ENCODE peak calls at places on chromosomes 16 and 17, in five cellular contexts. X is GM12878, A is tibial artery, D is cardiac muscle cell, C is transverse colon. O is an unnamed sample.

GRCh38 chr16:88948781-88949490 is 28.1 kb downstream of the CBFA2T3 start:
- DNase-seq in X (no peak), A (no peak), D (no peak), C (no peak), O (no peak)

GRCh38 chr16:28621756-28622155 is 11.9 kb upstream of the SULT1A1 start:
- DNase-seq in X (no peak), A (no peak), D (no peak), C (no peak), O (no peak)

GRCh38 chr16:54361246-54361645 is 74.7 kb upstream of the IRX3 start:
- DNase-seq in X (no peak), A (no peak), D (no peak), C (no peak), O (no peak)

GRCh38 chr17:74532115-74532514 is 840 bp upstream of the CD300LB start:
- DNase-seq in X (no peak), A (peak; percentile 79), D (no peak), C (peak; percentile 43), O (no peak)

GRCh38 chr16:53433930-53434435 is 288 bp upstream of the RBL2 start:
- DNase-seq in X (no peak), A (no peak), D (no peak), C (no peak), O (no peak)

GRCh38 chr17:20302191-20302917 is 165.0 kb downstream of the LGALS9B start:
- DNase-seq in X (no peak), A (no peak), D (no peak), C (no peak), O (no peak)

GRCh38 chr16:47461598-47462266 is 601 bp downstream of the PHKB start:
- DNase-seq in X (no peak), A (no peak), D (peak; percentile 38), C (peak; percentile 26), O (peak; percentile 23)

GRCh38 chr16:67915831-67916723 is 15.6 kb downstream of the CTRL start:
- DNase-seq in X (no peak), A (no peak), D (no peak), C (peak; percentile 52), O (no peak)

GRCh38 chr17:81803728-81804558 is at the start of gene GCGR:
- DNase-seq in X (no peak), A (no peak), D (peak; percentile 40), C (no peak), O (no peak)

GRCh38 chr17:2837147-2837561 is 40.9 kb downstream of the RAP1GAP2 start:
- DNase-seq in X (no peak), A (no peak), D (no peak), C (no peak), O (peak; percentile 50)

GRCh38 chr16:70470927-70471341 is 16.5 kb downstream of the FCSK start:
- DNase-seq in X (no peak), A (no peak), D (peak; percentile 77), C (peak; percentile 26), O (no peak)

GRCh38 chr16:84312783-84313382 is 18.2 kb downstream of the WFDC1 start:
- DNase-seq in X (no peak), A (no peak), D (peak; percentile 21), C (peak; percentile 82), O (no peak)

GRCh38 chr16:27636453-27637200 is 86.7 kb downstream of the KATNIP start:
- DNase-seq in X (no peak), A (no peak), D (no peak), C (no peak), O (no peak)

GRCh38 chr17:75012320-75013076 is at the start of gene MRPL58:
- DNase-seq in X (peak; percentile 60), A (peak; percentile 85), D (peak; percentile 93), C (peak; percentile 86), O (peak; percentile 92)

GRCh38 chr17:17860761-17861107 is 23.9 kb upstream of the SREBF1 start:
- DNase-seq in X (no peak), A (no peak), D (no peak), C (no peak), O (no peak)

GRCh38 chr17:3917391-3917931 is 1.2 kb upstream of the P2RX1 start:
- DNase-seq in X (no peak), A (no peak), D (peak; percentile 82), C (peak; percentile 78), O (no peak)

GRCh38 chr16:89670496-89671431 is 13.1 kb downstream of the SPATA33 start:
- DNase-seq in X (no peak), A (no peak), D (no peak), C (no peak), O (no peak)

GRCh38 chr17:29766796-29767327 is 144.2 kb upstream of the CORO6 start:
- DNase-seq in X (no peak), A (no peak), D (no peak), C (no peak), O (no peak)

GRCh38 chr16:67656344-67657016 is 3.6 kb downstream of the ACD start:
- DNase-seq in X (no peak), A (no peak), D (no peak), C (peak; percentile 5), O (no peak)

GRCh38 chr16:50925758-50926357 is 184.0 kb downstream of the CYLD start:
- DNase-seq in X (no peak), A (no peak), D (no peak), C (no peak), O (no peak)

GRCh38 chr16:15055141-15056053 is 477 bp downstream of the NTAN1 start:
- DNase-seq in X (no peak), A (peak; percentile 66), D (no peak), C (peak; percentile 69), O (no peak)

GRCh38 chr16:66070140-66070887 is 296.2 kb upstream of the CDH5 start:
- DNase-seq in X (no peak), A (no peak), D (peak; percentile 77), C (peak; percentile 52), O (no peak)

GRCh38 chr17:82507631-82508175 is 11.8 kb upstream of the FOXK2 start:
- DNase-seq in X (no peak), A (no peak), D (no peak), C (no peak), O (no peak)

GRCh38 chr16:19008245-19008644 is 24.5 kb downstream of the TMC7 start:
- DNase-seq in X (no peak), A (no peak), D (no peak), C (no peak), O (no peak)

GRCh38 chr17:30093463-30094147 is 23.0 kb upstream of the NSRP1 start:
- DNase-seq in X (peak; percentile 32), A (no peak), D (peak; percentile 76), C (peak; percentile 22), O (no peak)

GRCh38 chr16:80347900-80348299 is 192.9 kb upstream of the DYNLRB2 start:
- DNase-seq in X (no peak), A (peak; percentile 86), D (no peak), C (no peak), O (no peak)

GRCh38 chr17:3892095-3892998 is 506 bp downstream of the CAMKK1 start:
- DNase-seq in X (no peak), A (peak; percentile 96), D (peak; percentile 66), C (peak; percentile 83), O (peak; percentile 59)

DNA sequence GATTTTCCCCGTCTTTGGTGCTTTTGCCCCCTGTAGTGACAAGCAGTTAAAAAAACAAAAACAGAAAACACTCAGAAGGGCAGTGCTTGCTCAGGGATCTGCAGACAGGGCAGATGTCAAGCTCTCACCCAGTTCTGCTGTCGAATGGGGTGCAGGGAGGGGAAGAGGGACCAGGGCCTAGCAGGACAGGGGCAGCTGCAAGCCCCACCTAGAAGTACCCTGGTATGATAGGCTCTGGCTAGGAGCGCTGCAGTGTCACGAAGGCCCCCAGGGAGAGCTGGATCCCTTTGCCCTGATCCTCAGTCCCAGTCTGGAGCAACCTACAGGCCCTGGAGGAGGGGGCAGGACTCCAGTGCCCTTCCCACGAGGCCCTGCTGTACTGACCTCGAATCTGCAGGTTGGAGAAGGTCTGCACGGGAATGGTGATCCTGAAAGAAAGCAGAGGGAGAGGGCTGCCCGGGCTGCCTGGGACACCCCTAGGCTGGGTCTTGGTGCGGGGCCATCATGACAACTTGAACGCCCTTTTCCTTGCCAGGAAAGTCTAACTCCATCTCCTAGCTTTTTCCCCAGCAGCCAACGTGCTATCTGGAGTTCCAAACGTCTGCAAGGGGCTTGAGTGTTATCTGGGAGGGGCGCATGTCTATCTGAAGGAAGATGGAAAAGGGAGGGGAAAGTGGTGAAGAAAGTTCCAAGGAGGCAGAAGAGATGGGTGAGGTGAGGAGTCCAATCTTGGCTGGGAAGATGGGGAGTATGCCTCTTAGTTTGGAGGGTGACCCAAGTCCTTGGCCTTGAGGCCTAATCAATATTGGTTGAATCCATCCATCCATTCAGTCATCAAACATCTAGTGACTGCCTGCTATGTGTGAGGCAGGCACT is 4.8 kb downstream of the GFAP start:
- DNase-seq in X (no peak), A (no peak), D (no peak), C (no peak), O (no peak)
- H3K27me3 ChIP-seq in X (no peaks in the 10 kb centered on the region), A (peaks cover 21% of the 10 kb centered on the region), D (peaks cover 3% of the 10 kb centered on the region), C (peaks cover 21% of the 10 kb centered on the region), O (no peaks in the 10 kb centered on the region)

DNA sequence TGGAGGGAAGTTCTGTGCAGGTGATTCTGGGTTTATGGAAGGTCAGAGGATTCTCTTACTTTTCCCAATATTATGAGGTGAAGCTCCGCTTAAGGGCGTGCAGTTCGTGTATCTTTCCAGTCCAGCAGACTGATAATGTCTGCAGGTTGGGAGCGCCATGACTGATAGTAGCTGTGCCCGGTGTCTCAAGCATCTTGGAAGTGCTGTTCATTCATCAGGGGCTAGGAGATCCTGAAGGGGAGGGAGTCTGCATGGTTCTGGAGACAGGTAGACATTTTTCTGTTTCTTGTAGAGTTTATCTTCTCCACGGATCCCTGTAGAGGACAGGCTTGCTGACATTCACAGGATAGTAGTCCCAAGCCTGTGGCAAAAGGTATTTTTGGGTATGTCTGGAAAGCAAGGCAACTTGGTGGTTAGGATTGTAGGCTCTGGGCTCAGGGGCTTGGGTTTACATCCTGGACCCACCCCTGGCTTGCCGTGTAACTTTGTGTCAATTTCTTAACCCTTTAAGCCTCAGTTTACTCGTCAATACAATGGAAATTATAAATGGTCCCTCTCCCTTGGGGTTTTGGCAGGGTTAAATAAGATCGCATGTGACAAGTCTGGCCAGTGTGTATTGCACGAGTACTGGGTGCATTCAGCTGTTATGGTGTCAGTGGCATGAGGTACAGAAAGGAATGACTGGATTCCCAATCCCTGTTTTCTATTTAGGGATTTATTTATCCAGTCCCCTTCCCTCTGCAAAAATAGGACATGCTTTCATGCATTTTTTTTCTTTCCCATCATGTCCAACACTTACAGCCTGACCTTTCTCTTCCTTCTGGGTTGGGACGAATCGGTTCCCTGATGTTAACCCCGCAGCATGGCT is 8.2 kb downstream of the HLF start:
- DNase-seq in X (no peak), A (no peak), D (no peak), C (no peak), O (no peak)
- H3K27me3 ChIP-seq in X (peaks cover 1% of the 10 kb centered on the region), A (no peaks in the 10 kb centered on the region), D (peaks cover 23% of the 10 kb centered on the region), C (no peaks in the 10 kb centered on the region), O (no peaks in the 10 kb centered on the region)

GRCh38 chr17:48633266-48633816 is 7.2 kb upstream of the HOXB9 start:
- DNase-seq in X (no peak), A (no peak), D (no peak), C (no peak), O (no peak)
- H3K27me3 ChIP-seq in X (peaks cover 7% of the 10 kb centered on the region), A (peaks cover 100% of the 10 kb centered on the region), D (peaks cover 100% of the 10 kb centered on the region), C (peaks cover 99% of the 10 kb centered on the region), O (peaks cover 2% of the 10 kb centered on the region)

DNA sequence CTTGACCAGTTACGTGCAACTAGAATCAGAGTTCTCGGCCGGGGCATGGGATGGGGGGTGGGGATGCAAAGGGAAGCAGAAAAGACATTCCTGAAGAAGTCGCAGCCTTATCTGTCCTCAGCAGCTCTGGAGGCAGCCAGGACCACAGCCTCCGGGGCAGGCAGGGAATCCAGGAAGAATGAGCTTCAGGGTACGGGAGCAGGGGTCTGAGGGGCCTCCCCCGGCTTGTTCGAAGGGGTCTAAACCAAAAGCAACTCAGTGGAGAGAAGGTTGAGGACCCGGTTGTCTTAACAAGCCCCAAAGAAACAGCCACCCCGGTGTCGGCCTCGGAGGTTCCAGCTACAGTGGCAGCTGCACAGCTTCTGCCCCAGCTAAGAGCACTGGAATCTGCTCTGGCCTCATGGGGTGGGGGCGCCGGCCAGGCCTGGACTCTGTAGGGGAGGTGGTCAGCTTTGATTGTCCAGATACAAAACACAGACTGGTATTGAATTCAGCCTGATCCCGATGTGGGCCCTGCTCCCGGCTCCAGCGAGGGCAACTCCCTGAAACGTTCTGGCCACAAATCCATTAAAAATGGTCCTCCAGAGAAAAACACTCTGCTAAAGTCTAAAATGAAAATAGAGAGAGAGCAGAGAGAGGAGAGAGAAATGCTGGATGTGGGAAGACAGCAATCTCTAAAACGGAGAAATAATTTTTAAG is 7.7 kb downstream of the HOXB4 start:
- DNase-seq in X (no peak), A (no peak), D (no peak), C (no peak), O (no peak)
- H3K27me3 ChIP-seq in X (no peaks in the 10 kb centered on the region), A (peaks cover 4% of the 10 kb centered on the region), D (peaks cover 100% of the 10 kb centered on the region), C (no peaks in the 10 kb centered on the region), O (no peaks in the 10 kb centered on the region)

O was measured in GM06990.